ENCODE peak calls at places on chromosomes 5 and 9, in seven cellular contexts. Y is Calu3, S is body of pancreas, B is GM13976, J is osteoblast, V is endothelial cell, M is hepatocyte. A is an unnamed sample.

GRCh38 chr9:79155308-79155707 is 416.5 kb upstream of the TLE4 start:
- DNase-seq in Y (no peak), S (peak; percentile 5), B (no peak), J (no peak), V (no peak), M (no peak), A (peak; percentile 42)

GRCh38 chr5:163434410-163434866 is 3.0 kb upstream of the CCNG1 start:
- DNase-seq in Y (peak; percentile 43), S (peak; percentile 50), B (no peak), J (no peak), V (no peak), M (peak; percentile 64), A (peak; percentile 84)

GRCh38 chr5:175464414-175465233 is 13.7 kb upstream of the SFXN1 start:
- DNase-seq in Y (peak; percentile 78), S (peak; percentile 59), B (peak; percentile 49), J (no peak), V (peak; percentile 80), M (peak; percentile 73), A (peak; percentile 74)

GRCh38 chr5:15260347-15261278 is 239.4 kb upstream of the FBXL7 start:
- DNase-seq in Y (no peak), S (no peak), B (no peak), J (no peak), V (no peak), M (peak; percentile 5), A (no peak)

GRCh38 chr9:22454021-22454420 is 7.4 kb downstream of the DMRTA1 start:
- DNase-seq in Y (no peak), S (no peak), B (no peak), J (no peak), V (no peak), M (peak; percentile 7), A (no peak)

GRCh38 chr9:84003246-84003645 is 22.6 kb downstream of the RMI1 start:
- DNase-seq in Y (no peak), S (no peak), B (no peak), J (no peak), V (no peak), M (no peak), A (no peak)

GRCh38 chr9:124220551-124221451 is 36.9 kb upstream of the NEK6 start:
- DNase-seq in Y (peak; percentile 38), S (peak; percentile 82), B (no peak), J (peak; percentile 93), V (no peak), M (no peak), A (peak; percentile 48)

GRCh38 chr5:140338336-140338735 is 8.1 kb downstream of the HBEGF start:
- DNase-seq in Y (no peak), S (no peak), B (no peak), J (no peak), V (no peak), M (no peak), A (no peak)

GRCh38 chr9:96856363-96857286 is 2.3 kb upstream of the ZNF782 start:
- DNase-seq in Y (peak; percentile 61), S (peak; percentile 82), B (peak; percentile 48), J (peak; percentile 77), V (peak; percentile 74), M (peak; percentile 89), A (peak; percentile 79)

DNA sequence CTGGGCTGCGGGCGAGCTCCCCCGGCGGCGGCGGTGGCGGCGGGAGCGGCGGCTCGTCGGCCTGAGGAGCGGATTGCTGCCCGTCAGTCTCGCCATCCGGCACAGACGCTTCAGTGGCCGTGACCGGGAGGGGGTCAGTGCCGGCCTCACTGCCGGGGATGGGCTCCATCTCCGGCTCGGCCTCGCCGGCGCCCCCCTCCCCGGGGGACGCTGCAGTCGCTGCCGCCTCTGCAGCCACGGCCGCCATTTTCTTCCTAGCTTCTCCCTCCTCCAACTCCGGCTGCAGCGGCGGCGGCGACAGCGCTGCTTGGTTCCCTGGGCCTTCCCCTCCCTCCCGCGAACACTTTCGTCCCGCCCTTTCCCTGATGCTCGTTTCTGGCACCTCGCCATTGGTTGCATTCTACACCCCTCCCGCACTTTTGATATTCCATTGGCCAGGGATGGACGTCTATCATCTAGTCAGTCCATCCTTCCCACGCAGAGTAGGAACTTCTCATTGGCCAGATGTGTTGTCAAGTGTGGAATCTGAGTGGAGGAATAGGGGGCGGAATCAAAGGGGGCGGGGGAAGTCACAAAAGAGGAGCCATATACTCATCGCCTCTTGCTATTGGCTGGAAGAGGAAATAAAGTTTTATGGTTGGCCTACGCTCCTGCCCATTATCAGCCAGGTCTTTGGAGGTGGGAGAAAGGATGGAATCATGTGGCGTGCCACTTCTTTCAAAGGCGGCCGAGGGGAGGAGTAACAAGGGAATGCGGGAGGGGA is at the start of gene PWWP2A:
- DNase-seq in Y (peak; percentile 99), S (peak; percentile 99), B (peak; percentile 93), J (peak; percentile 99), V (peak; percentile 93), M (peak; percentile 100), A (peak; percentile 100)
- TF ChIP-seq CTCF in Y (no peak), S (no peak), B (no peak), J (no peak), V (no peak), M (peak; percentile 20), A (no peak)

GRCh38 chr9:107636596-107637405 is 147.2 kb upstream of the KLF4 start:
- DNase-seq in Y (no peak), S (no peak), B (no peak), J (peak; percentile 25), V (no peak), M (no peak), A (no peak)

GRCh38 chr9:107633375-107633774 is 143.8 kb upstream of the KLF4 start:
- DNase-seq in Y (no peak), S (no peak), B (no peak), J (no peak), V (no peak), M (no peak), A (no peak)

GRCh38 chr9:107637421-107638420 is 148.2 kb upstream of the KLF4 start:
- DNase-seq in Y (peak; percentile 26), S (peak; percentile 77), B (peak; percentile 60), J (peak; percentile 98), V (peak; percentile 83), M (peak; percentile 93), A (no peak)

GRCh38 chr9:107635803-107636174 is 146.2 kb upstream of the KLF4 start:
- DNase-seq in Y (no peak), S (no peak), B (no peak), J (no peak), V (no peak), M (no peak), A (no peak)

GRCh38 chr9:107635137-107635802 is 145.7 kb upstream of the KLF4 start:
- DNase-seq in Y (no peak), S (no peak), B (no peak), J (peak; percentile 86), V (no peak), M (no peak), A (no peak)
- TF ChIP-seq CTCF in Y (no peak), S (no peak), B (no peak), J (no peak), V (no peak), M (no peak), A (no peak)

GRCh38 chr9:38708759-38709158 is 11.2 kb downstream of the FAM240B start:
- DNase-seq in Y (no peak), S (no peak), B (no peak), J (no peak), V (no peak), M (no peak), A (no peak)
- TF ChIP-seq CTCF in Y (no peak), S (no peak), B (no peak), J (no peak), V (no peak), M (no peak), A (no peak)

DNA sequence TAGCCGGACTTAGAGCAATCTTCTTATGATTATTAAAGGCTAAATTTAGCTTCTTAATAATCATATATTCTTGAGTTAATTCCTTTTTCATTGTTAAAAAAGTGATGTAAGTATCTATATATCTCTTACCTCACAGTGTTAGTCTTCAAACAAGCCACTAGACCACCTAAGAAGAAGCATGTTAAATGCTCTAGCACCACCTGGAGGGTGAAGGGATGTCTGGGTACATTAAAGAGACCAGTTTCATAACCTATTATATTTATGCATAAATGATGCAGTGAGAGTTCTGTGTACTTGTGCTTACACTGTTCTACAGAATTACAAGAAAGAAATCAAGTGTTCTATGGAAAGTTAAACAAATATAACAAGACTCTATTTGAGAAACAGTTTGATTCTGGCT is 55.9 kb upstream of the SLCO6A1 start:
- DNase-seq in Y (peak; percentile 10), S (no peak), B (no peak), J (no peak), V (no peak), M (no peak), A (peak; percentile 33)
- TF ChIP-seq CTCF in Y (no peak), S (no peak), B (no peak), J (peak; percentile 30), V (no peak), M (peak; percentile 22), A (peak; percentile 8)

GRCh38 chr9:92439921-92440750 is 15.9 kb upstream of the OMD start:
- DNase-seq in Y (no peak), S (no peak), B (no peak), J (peak; percentile 73), V (no peak), M (no peak), A (peak; percentile 81)

GRCh38 chr9:92440751-92441046 is 16.4 kb upstream of the OMD start:
- DNase-seq in Y (no peak), S (no peak), B (peak; percentile 16), J (no peak), V (no peak), M (no peak), A (no peak)

GRCh38 chr9:92444841-92445240 is 20.6 kb upstream of the OMD start:
- DNase-seq in Y (no peak), S (no peak), B (no peak), J (no peak), V (no peak), M (no peak), A (no peak)

GRCh38 chr9:92435263-92435662 is 11.0 kb upstream of the OMD start:
- DNase-seq in Y (no peak), S (no peak), B (no peak), J (no peak), V (no peak), M (no peak), A (no peak)

GRCh38 chr9:92438900-92439526 is 14.7 kb upstream of the OMD start:
- DNase-seq in Y (no peak), S (no peak), B (no peak), J (no peak), V (no peak), M (peak; percentile 16), A (peak; percentile 9)
- TF ChIP-seq CTCF in Y (no peak), S (no peak), B (no peak), J (peak; percentile 44), V (peak; percentile 26), M (peak; percentile 64), A (peak; percentile 50)